ENCODE peak calls at places on chromosomes 7 and 10, in nine cellular contexts. One of them, this sample, is unnamed.

GRCh38 chr7:44639701-44640321 is 33.4 kb downstream of the OGDH start:
- DNase-seq in epithelial cell of proximal tubule: peak; percentile 86
- DNase-seq in cardiac muscle cell: peak; percentile 88
- DNase-seq in ovary: peak; percentile 58
- DNase-seq in retinal pigment epithelial cell: peak; percentile 81
- DNase-seq in coronary artery: peak; percentile 71
- DNase-seq in dorsolateral prefrontal cortex: no peak
- DNase-seq in lower leg skin: no peak
- DNase-seq in CD8-positive, alpha-beta T cell: no peak
- DNase-seq in this sample: no peak

GRCh38 chr10:117549100-117549499 is 6.6 kb downstream of the EMX2 start:
- DNase-seq in epithelial cell of proximal tubule: no peak
- DNase-seq in cardiac muscle cell: no peak
- DNase-seq in ovary: no peak
- DNase-seq in retinal pigment epithelial cell: no peak
- DNase-seq in coronary artery: no peak
- DNase-seq in dorsolateral prefrontal cortex: no peak
- DNase-seq in lower leg skin: no peak
- DNase-seq in CD8-positive, alpha-beta T cell: no peak
- DNase-seq in this sample: no peak

GRCh38 chr7:23467731-23468720 is 2.3 kb downstream of the IGF2BP3 start:
- DNase-seq in epithelial cell of proximal tubule: no peak
- DNase-seq in cardiac muscle cell: peak; percentile 69
- DNase-seq in ovary: no peak
- DNase-seq in retinal pigment epithelial cell: no peak
- DNase-seq in coronary artery: no peak
- DNase-seq in dorsolateral prefrontal cortex: no peak
- DNase-seq in lower leg skin: no peak
- DNase-seq in CD8-positive, alpha-beta T cell: no peak
- DNase-seq in this sample: no peak

GRCh38 chr7:111132833-111133232 is 41.9 kb downstream of the LRRN3 start:
- DNase-seq in epithelial cell of proximal tubule: no peak
- DNase-seq in cardiac muscle cell: no peak
- DNase-seq in ovary: no peak
- DNase-seq in retinal pigment epithelial cell: no peak
- DNase-seq in coronary artery: no peak
- DNase-seq in dorsolateral prefrontal cortex: no peak
- DNase-seq in lower leg skin: no peak
- DNase-seq in CD8-positive, alpha-beta T cell: no peak
- DNase-seq in this sample: no peak

GRCh38 chr10:130065251-130065650 is 45.4 kb downstream of the C10orf143 start:
- DNase-seq in epithelial cell of proximal tubule: no peak
- DNase-seq in cardiac muscle cell: no peak
- DNase-seq in ovary: no peak
- DNase-seq in retinal pigment epithelial cell: no peak
- DNase-seq in coronary artery: no peak
- DNase-seq in dorsolateral prefrontal cortex: no peak
- DNase-seq in lower leg skin: peak; percentile 76
- DNase-seq in CD8-positive, alpha-beta T cell: no peak
- DNase-seq in this sample: no peak

GRCh38 chr7:136530831-136531230 is 337.6 kb upstream of the CHRM2 start:
- DNase-seq in epithelial cell of proximal tubule: no peak
- DNase-seq in cardiac muscle cell: no peak
- DNase-seq in ovary: no peak
- DNase-seq in retinal pigment epithelial cell: no peak
- DNase-seq in coronary artery: no peak
- DNase-seq in dorsolateral prefrontal cortex: no peak
- DNase-seq in lower leg skin: no peak
- DNase-seq in CD8-positive, alpha-beta T cell: no peak
- DNase-seq in this sample: no peak

GRCh38 chr7:131183611-131184119 is 144.0 kb upstream of the MKLN1 start:
- DNase-seq in epithelial cell of proximal tubule: no peak
- DNase-seq in cardiac muscle cell: no peak
- DNase-seq in ovary: no peak
- DNase-seq in retinal pigment epithelial cell: no peak
- DNase-seq in coronary artery: no peak
- DNase-seq in dorsolateral prefrontal cortex: no peak
- DNase-seq in lower leg skin: no peak
- DNase-seq in CD8-positive, alpha-beta T cell: peak; percentile 34
- DNase-seq in this sample: no peak

GRCh38 chr10:49594594-49594993 is 15.5 kb upstream of the SLC18A3 start:
- DNase-seq in epithelial cell of proximal tubule: peak; percentile 15
- DNase-seq in cardiac muscle cell: peak; percentile 82
- DNase-seq in ovary: peak; percentile 33
- DNase-seq in retinal pigment epithelial cell: no peak
- DNase-seq in coronary artery: no peak
- DNase-seq in dorsolateral prefrontal cortex: peak; percentile 71
- DNase-seq in lower leg skin: no peak
- DNase-seq in CD8-positive, alpha-beta T cell: no peak
- DNase-seq in this sample: peak; percentile 28

GRCh38 chr7:27156901-27157716 is 634 bp upstream of the HOXA7 start:
- DNase-seq in epithelial cell of proximal tubule: no peak
- DNase-seq in cardiac muscle cell: no peak
- DNase-seq in ovary: no peak
- DNase-seq in retinal pigment epithelial cell: no peak
- DNase-seq in coronary artery: no peak
- DNase-seq in dorsolateral prefrontal cortex: no peak
- DNase-seq in lower leg skin: peak; percentile 86
- DNase-seq in CD8-positive, alpha-beta T cell: no peak
- DNase-seq in this sample: no peak

GRCh38 chr10:29209830-29210229 is 79.0 kb upstream of the LYZL1 start:
- DNase-seq in epithelial cell of proximal tubule: no peak
- DNase-seq in cardiac muscle cell: no peak
- DNase-seq in ovary: no peak
- DNase-seq in retinal pigment epithelial cell: no peak
- DNase-seq in coronary artery: no peak
- DNase-seq in dorsolateral prefrontal cortex: no peak
- DNase-seq in lower leg skin: no peak
- DNase-seq in CD8-positive, alpha-beta T cell: no peak
- DNase-seq in this sample: no peak

DNA sequence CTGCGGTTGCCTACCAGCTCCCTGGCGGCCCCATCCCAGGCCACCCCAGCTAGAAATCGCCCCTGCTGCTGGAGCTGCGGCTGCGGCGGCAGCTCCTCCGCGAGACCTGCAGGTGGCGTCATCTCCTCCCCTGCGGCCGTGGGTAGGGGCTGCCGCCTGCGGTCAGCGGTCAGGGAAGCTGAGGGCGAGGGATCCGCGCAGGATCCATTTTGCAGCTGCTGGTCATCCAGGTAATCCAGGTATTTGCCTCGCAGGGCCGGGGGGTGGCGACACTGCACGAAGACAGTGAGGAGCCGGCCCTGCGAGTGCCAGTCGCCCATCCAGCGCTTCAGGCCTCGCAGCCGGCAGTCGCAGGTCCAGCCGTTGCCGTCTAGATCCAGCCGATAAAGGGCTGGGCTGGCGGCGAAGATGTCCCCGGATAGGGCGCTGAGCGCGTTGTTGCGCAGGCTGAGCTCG is 1.5 kb downstream of the TRIL start:
- DNase-seq in epithelial cell of proximal tubule: no peak
- DNase-seq in cardiac muscle cell: peak; percentile 72
- DNase-seq in ovary: peak; percentile 66
- DNase-seq in retinal pigment epithelial cell: no peak
- DNase-seq in coronary artery: no peak
- DNase-seq in dorsolateral prefrontal cortex: peak; percentile 41
- DNase-seq in lower leg skin: peak; percentile 92
- DNase-seq in CD8-positive, alpha-beta T cell: no peak
- DNase-seq in this sample: no peak
- TF ChIP-seq CTCF in epithelial cell of proximal tubule: peak; percentile 57
- TF ChIP-seq CTCF in cardiac muscle cell: peak; percentile 72
- TF ChIP-seq CTCF in ovary: peak; percentile 52
- TF ChIP-seq CTCF in retinal pigment epithelial cell: peak; percentile 75
- TF ChIP-seq CTCF in coronary artery: peak; percentile 37
- TF ChIP-seq CTCF in dorsolateral prefrontal cortex: peak; percentile 36
- TF ChIP-seq CTCF in lower leg skin: no peak
- TF ChIP-seq CTCF in CD8-positive, alpha-beta T cell: no peak
- TF ChIP-seq CTCF in this sample: no peak

DNA sequence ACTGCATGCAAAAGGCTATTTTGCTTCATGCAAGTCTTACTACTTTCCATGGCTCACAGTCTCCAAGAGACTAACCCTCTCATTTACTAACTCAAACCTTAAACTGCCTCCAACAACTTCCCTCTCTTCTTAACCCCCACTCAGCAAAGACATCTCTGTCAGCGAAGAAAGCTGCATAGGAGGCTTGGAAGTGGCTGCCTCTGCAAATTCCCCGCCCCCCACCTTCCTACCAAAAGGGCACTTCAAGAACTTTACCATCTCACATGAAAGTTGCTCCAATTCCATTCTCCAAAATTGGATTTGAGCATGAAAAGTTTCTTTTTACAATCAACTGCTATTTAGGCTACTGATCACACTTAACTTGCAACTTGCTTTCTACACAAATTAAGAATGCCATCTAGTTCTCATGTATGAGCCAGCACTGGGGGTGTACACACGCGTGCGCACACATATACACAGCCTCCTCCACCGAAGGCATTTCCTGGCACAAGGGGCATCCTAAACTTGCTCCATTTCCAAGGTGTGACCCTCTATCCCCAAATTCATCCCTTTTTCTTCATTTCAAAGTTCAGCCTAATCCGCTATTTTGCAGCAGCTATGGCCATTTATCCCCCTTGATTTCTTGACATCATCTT is 1.8 kb downstream of the CCDC6 start:
- DNase-seq in epithelial cell of proximal tubule: no peak
- DNase-seq in cardiac muscle cell: no peak
- DNase-seq in ovary: no peak
- DNase-seq in retinal pigment epithelial cell: no peak
- DNase-seq in coronary artery: no peak
- DNase-seq in dorsolateral prefrontal cortex: no peak
- DNase-seq in lower leg skin: no peak
- DNase-seq in CD8-positive, alpha-beta T cell: no peak
- DNase-seq in this sample: no peak
- H3K4me3 ChIP-seq in epithelial cell of proximal tubule: peak overlapping the region; percentile 82
- H3K4me3 ChIP-seq in cardiac muscle cell: peak overlapping the region; percentile 93
- H3K4me3 ChIP-seq in ovary: peak overlapping the region; percentile 95
- H3K4me3 ChIP-seq in retinal pigment epithelial cell: peak overlapping the region; percentile 97
- H3K4me3 ChIP-seq in coronary artery: peak overlapping the region; percentile 97
- H3K4me3 ChIP-seq in dorsolateral prefrontal cortex: peak overlapping the region; percentile 58
- H3K4me3 ChIP-seq in lower leg skin: peak overlapping the region; percentile 92
- H3K4me3 ChIP-seq in CD8-positive, alpha-beta T cell: peak overlapping the region; percentile 84
- H3K4me3 ChIP-seq in this sample: peak overlapping the region; percentile 89

DNA sequence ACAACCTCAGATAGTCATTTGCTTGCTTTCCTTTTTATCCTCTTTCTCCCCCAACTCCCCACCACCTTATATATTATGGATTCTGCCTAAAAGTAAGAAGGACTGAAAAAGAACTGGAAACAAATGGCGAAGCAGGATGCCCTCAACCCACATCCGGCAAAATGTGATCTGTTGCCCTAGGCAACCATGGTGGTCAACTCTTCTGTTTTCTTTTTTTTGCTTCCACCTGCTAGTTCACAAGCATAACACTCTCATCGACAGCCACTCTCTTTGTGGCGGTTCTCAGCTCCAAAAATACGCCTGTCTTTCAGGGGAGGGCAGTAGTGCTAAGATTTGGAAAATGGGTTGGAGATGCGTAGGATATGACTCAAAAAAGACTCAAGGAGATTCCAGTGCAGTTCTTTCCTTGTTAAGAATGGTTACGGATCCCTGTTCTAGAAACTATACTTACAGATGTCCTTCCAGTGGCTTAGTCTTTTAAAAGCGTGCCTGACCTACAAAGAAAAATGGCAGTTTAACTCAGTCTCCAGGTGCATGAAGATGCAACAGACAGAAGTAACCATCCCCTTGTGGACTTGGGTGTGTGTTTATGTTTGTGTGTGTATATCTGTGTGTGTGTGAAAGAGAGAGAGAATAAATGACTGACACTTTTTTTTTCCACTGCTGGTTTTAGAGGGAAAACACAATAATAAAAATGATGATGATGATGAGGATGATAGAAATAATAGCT is 10.7 kb downstream of the APBB1IP start:
- DNase-seq in epithelial cell of proximal tubule: no peak
- DNase-seq in cardiac muscle cell: no peak
- DNase-seq in ovary: no peak
- DNase-seq in retinal pigment epithelial cell: no peak
- DNase-seq in coronary artery: no peak
- DNase-seq in dorsolateral prefrontal cortex: no peak
- DNase-seq in lower leg skin: no peak
- DNase-seq in CD8-positive, alpha-beta T cell: peak; percentile 63
- DNase-seq in this sample: no peak
- TF ChIP-seq CTCF in epithelial cell of proximal tubule: no peak
- TF ChIP-seq CTCF in cardiac muscle cell: no peak
- TF ChIP-seq CTCF in ovary: no peak
- TF ChIP-seq CTCF in retinal pigment epithelial cell: no peak
- TF ChIP-seq CTCF in coronary artery: no peak
- TF ChIP-seq CTCF in dorsolateral prefrontal cortex: no peak
- TF ChIP-seq CTCF in lower leg skin: no peak
- TF ChIP-seq CTCF in CD8-positive, alpha-beta T cell: no peak
- TF ChIP-seq CTCF in this sample: no peak

GRCh38 chr7:117875566-117875965 is 2.3 kb upstream of the CTTNBP2 start:
- DNase-seq in epithelial cell of proximal tubule: no peak
- DNase-seq in cardiac muscle cell: no peak
- DNase-seq in ovary: no peak
- DNase-seq in retinal pigment epithelial cell: no peak
- DNase-seq in coronary artery: no peak
- DNase-seq in dorsolateral prefrontal cortex: no peak
- DNase-seq in lower leg skin: no peak
- DNase-seq in CD8-positive, alpha-beta T cell: no peak
- DNase-seq in this sample: no peak

GRCh38 chr7:117871778-117872538 is 1.3 kb downstream of the CTTNBP2 start:
- DNase-seq in epithelial cell of proximal tubule: no peak
- DNase-seq in cardiac muscle cell: no peak
- DNase-seq in ovary: peak; percentile 40
- DNase-seq in retinal pigment epithelial cell: no peak
- DNase-seq in coronary artery: peak; percentile 75
- DNase-seq in dorsolateral prefrontal cortex: no peak
- DNase-seq in lower leg skin: peak; percentile 85
- DNase-seq in CD8-positive, alpha-beta T cell: no peak
- DNase-seq in this sample: no peak

GRCh38 chr7:117872565-117873055 is 631 bp downstream of the CTTNBP2 start:
- DNase-seq in epithelial cell of proximal tubule: no peak
- DNase-seq in cardiac muscle cell: no peak
- DNase-seq in ovary: peak; percentile 28
- DNase-seq in retinal pigment epithelial cell: no peak
- DNase-seq in coronary artery: peak; percentile 75
- DNase-seq in dorsolateral prefrontal cortex: peak; percentile 67
- DNase-seq in lower leg skin: peak; percentile 86
- DNase-seq in CD8-positive, alpha-beta T cell: no peak
- DNase-seq in this sample: no peak

GRCh38 chr7:117873056-117873932 is at the start of gene CTTNBP2:
- DNase-seq in epithelial cell of proximal tubule: no peak
- DNase-seq in cardiac muscle cell: peak; percentile 55
- DNase-seq in ovary: peak; percentile 57
- DNase-seq in retinal pigment epithelial cell: no peak
- DNase-seq in coronary artery: peak; percentile 73
- DNase-seq in dorsolateral prefrontal cortex: peak; percentile 60
- DNase-seq in lower leg skin: peak; percentile 88
- DNase-seq in CD8-positive, alpha-beta T cell: no peak
- DNase-seq in this sample: no peak

GRCh38 chr7:117873933-117874530 is 791 bp upstream of the CTTNBP2 start:
- DNase-seq in epithelial cell of proximal tubule: no peak
- DNase-seq in cardiac muscle cell: no peak
- DNase-seq in ovary: no peak
- DNase-seq in retinal pigment epithelial cell: no peak
- DNase-seq in coronary artery: no peak
- DNase-seq in dorsolateral prefrontal cortex: no peak
- DNase-seq in lower leg skin: no peak
- DNase-seq in CD8-positive, alpha-beta T cell: no peak
- DNase-seq in this sample: no peak
- H3K4me3 ChIP-seq in epithelial cell of proximal tubule: peak overlapping the region; percentile 92
- H3K4me3 ChIP-seq in cardiac muscle cell: peak overlapping the region; percentile 93
- H3K4me3 ChIP-seq in ovary: peak overlapping the region; percentile 66
- H3K4me3 ChIP-seq in retinal pigment epithelial cell: peak overlapping the region; percentile 80
- H3K4me3 ChIP-seq in coronary artery: peak overlapping the region; percentile 86
- H3K4me3 ChIP-seq in dorsolateral prefrontal cortex: peak overlapping the region; percentile 87
- H3K4me3 ChIP-seq in lower leg skin: no peak overlapping the region
- H3K4me3 ChIP-seq in CD8-positive, alpha-beta T cell: no peak overlapping the region
- H3K4me3 ChIP-seq in this sample: peak overlapping the region; percentile 43

This sample was measured in LNCaP clone FGC.